ENCODE peak calls at places on chromosomes 13 and 19, in eight cellular contexts. One of them, this sample, is unnamed.

GRCh38 chr13:50326746-50327145 is 311.5 kb downstream of the KCNRG start:
- DNase-seq in left lung: no peak
- DNase-seq in CD8-positive, alpha-beta T cell: no peak
- DNase-seq in thoracic aorta: no peak
- DNase-seq in kidney epithelial cell: no peak
- DNase-seq in testis: no peak
- DNase-seq in progenitor cell of endocrine pancreas: no peak
- DNase-seq in fibroblast of lung: peak; percentile 56
- DNase-seq in this sample: no peak

GRCh38 chr13:98575009-98575866 is 1.7 kb downstream of the STK24 start:
- DNase-seq in left lung: no peak
- DNase-seq in CD8-positive, alpha-beta T cell: no peak
- DNase-seq in thoracic aorta: no peak
- DNase-seq in kidney epithelial cell: no peak
- DNase-seq in testis: no peak
- DNase-seq in progenitor cell of endocrine pancreas: no peak
- DNase-seq in fibroblast of lung: peak; percentile 54
- DNase-seq in this sample: no peak

GRCh38 chr13:33123066-33123940 is 107.1 kb downstream of the KL start:
- DNase-seq in left lung: peak; percentile 60
- DNase-seq in CD8-positive, alpha-beta T cell: no peak
- DNase-seq in thoracic aorta: no peak
- DNase-seq in kidney epithelial cell: no peak
- DNase-seq in testis: peak; percentile 49
- DNase-seq in progenitor cell of endocrine pancreas: no peak
- DNase-seq in fibroblast of lung: peak; percentile 75
- DNase-seq in this sample: peak; percentile 90

GRCh38 chr19:6737873-6738725 is 719 bp upstream of the GPR108 start:
- DNase-seq in left lung: peak; percentile 95
- DNase-seq in CD8-positive, alpha-beta T cell: peak; percentile 57
- DNase-seq in thoracic aorta: peak; percentile 98
- DNase-seq in kidney epithelial cell: no peak
- DNase-seq in testis: peak; percentile 99
- DNase-seq in progenitor cell of endocrine pancreas: peak; percentile 46
- DNase-seq in fibroblast of lung: peak; percentile 76
- DNase-seq in this sample: peak; percentile 85

GRCh38 chr13:25977216-25977615 is 74.6 kb downstream of the SHISA2 start:
- DNase-seq in left lung: no peak
- DNase-seq in CD8-positive, alpha-beta T cell: no peak
- DNase-seq in thoracic aorta: no peak
- DNase-seq in kidney epithelial cell: peak; percentile 63
- DNase-seq in testis: no peak
- DNase-seq in progenitor cell of endocrine pancreas: no peak
- DNase-seq in fibroblast of lung: peak; percentile 21
- DNase-seq in this sample: no peak

GRCh38 chr13:35987572-35988513 is 143.3 kb downstream of the DCLK1 start:
- DNase-seq in left lung: no peak
- DNase-seq in CD8-positive, alpha-beta T cell: no peak
- DNase-seq in thoracic aorta: no peak
- DNase-seq in kidney epithelial cell: no peak
- DNase-seq in testis: no peak
- DNase-seq in progenitor cell of endocrine pancreas: no peak
- DNase-seq in fibroblast of lung: no peak
- DNase-seq in this sample: no peak

GRCh38 chr13:51707468-51707867 is 96.5 kb downstream of the DHRS12 start:
- DNase-seq in left lung: no peak
- DNase-seq in CD8-positive, alpha-beta T cell: no peak
- DNase-seq in thoracic aorta: no peak
- DNase-seq in kidney epithelial cell: no peak
- DNase-seq in testis: no peak
- DNase-seq in progenitor cell of endocrine pancreas: no peak
- DNase-seq in fibroblast of lung: no peak
- DNase-seq in this sample: no peak

GRCh38 chr13:53848546-53848945 is 819.9 kb downstream of the OLFM4 start:
- DNase-seq in left lung: no peak
- DNase-seq in CD8-positive, alpha-beta T cell: no peak
- DNase-seq in thoracic aorta: no peak
- DNase-seq in kidney epithelial cell: no peak
- DNase-seq in testis: no peak
- DNase-seq in progenitor cell of endocrine pancreas: no peak
- DNase-seq in fibroblast of lung: no peak
- DNase-seq in this sample: no peak

GRCh38 chr13:84208251-84208650 is 326.0 kb upstream of the SLITRK1 start:
- DNase-seq in left lung: no peak
- DNase-seq in CD8-positive, alpha-beta T cell: no peak
- DNase-seq in thoracic aorta: no peak
- DNase-seq in kidney epithelial cell: no peak
- DNase-seq in testis: no peak
- DNase-seq in progenitor cell of endocrine pancreas: no peak
- DNase-seq in fibroblast of lung: no peak
- DNase-seq in this sample: no peak

GRCh38 chr19:45320997-45321775 is 1.5 kb downstream of the CKM start:
- DNase-seq in left lung: no peak
- DNase-seq in CD8-positive, alpha-beta T cell: no peak
- DNase-seq in thoracic aorta: no peak
- DNase-seq in kidney epithelial cell: no peak
- DNase-seq in testis: no peak
- DNase-seq in progenitor cell of endocrine pancreas: no peak
- DNase-seq in fibroblast of lung: no peak
- DNase-seq in this sample: no peak

GRCh38 chr13:83878691-83879410 is 3.4 kb downstream of the SLITRK1 start:
- DNase-seq in left lung: no peak
- DNase-seq in CD8-positive, alpha-beta T cell: no peak
- DNase-seq in thoracic aorta: no peak
- DNase-seq in kidney epithelial cell: no peak
- DNase-seq in testis: no peak
- DNase-seq in progenitor cell of endocrine pancreas: no peak
- DNase-seq in fibroblast of lung: no peak
- DNase-seq in this sample: no peak

GRCh38 chr13:94660695-94661324 is 51.5 kb downstream of the SOX21 start:
- DNase-seq in left lung: no peak
- DNase-seq in CD8-positive, alpha-beta T cell: no peak
- DNase-seq in thoracic aorta: no peak
- DNase-seq in kidney epithelial cell: no peak
- DNase-seq in testis: no peak
- DNase-seq in progenitor cell of endocrine pancreas: no peak
- DNase-seq in fibroblast of lung: peak; percentile 11
- DNase-seq in this sample: peak; percentile 34

GRCh38 chr19:27774827-27775226 is 1438.1 kb downstream of the UQCRFS1 start:
- DNase-seq in left lung: no peak
- DNase-seq in CD8-positive, alpha-beta T cell: no peak
- DNase-seq in thoracic aorta: no peak
- DNase-seq in kidney epithelial cell: no peak
- DNase-seq in testis: no peak
- DNase-seq in progenitor cell of endocrine pancreas: no peak
- DNase-seq in fibroblast of lung: no peak
- DNase-seq in this sample: peak; percentile 2

GRCh38 chr13:41505209-41505835 is 48.0 kb downstream of the RGCC start:
- DNase-seq in left lung: no peak
- DNase-seq in CD8-positive, alpha-beta T cell: no peak
- DNase-seq in thoracic aorta: no peak
- DNase-seq in kidney epithelial cell: peak; percentile 70
- DNase-seq in testis: no peak
- DNase-seq in progenitor cell of endocrine pancreas: no peak
- DNase-seq in fibroblast of lung: peak; percentile 98
- DNase-seq in this sample: peak; percentile 96

GRCh38 chr19:28917661-28918060 is 295.3 kb downstream of the UQCRFS1 start:
- DNase-seq in left lung: no peak
- DNase-seq in CD8-positive, alpha-beta T cell: no peak
- DNase-seq in thoracic aorta: no peak
- DNase-seq in kidney epithelial cell: no peak
- DNase-seq in testis: no peak
- DNase-seq in progenitor cell of endocrine pancreas: no peak
- DNase-seq in fibroblast of lung: no peak
- DNase-seq in this sample: no peak

DNA sequence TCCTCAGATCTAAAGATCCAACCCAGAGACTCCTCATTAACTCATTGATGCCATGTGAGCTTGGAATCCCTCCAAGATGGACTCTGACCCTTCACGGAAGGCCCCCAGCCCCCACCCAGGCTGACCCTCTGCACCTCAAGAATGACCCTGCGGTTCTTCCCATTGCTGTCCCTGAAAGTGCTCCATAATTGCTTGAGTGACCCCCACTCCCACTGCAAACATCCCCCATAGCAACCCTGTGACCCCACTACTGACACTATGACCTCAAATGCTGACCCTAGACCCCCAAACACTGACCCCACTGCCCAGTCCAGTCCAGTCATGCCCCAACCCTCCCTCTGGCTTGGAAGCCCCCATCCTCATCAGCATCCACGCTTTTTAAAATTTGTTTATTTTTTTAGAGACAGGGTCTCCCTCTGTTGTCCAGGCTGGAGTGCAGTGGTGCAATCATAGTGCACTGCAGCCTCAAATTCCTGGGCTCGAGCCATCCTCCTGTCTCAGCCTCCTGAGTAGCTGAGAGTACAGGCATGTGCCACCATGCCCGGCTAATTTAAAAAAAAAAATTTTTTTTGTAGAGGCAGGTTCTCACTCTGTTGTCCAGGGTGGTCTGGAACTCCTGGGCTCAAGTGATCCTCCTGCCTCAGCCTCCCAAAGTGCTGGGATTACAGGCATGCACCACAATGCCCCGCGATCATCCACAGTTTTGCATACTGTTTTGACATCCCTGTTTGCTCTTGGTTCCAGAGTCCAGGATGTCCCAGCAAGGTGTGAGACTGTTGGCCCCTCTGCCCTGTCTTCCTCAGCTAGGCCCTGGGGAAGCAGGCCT is 855 bp downstream of the LYL1 start:
- DNase-seq in left lung: no peak
- DNase-seq in CD8-positive, alpha-beta T cell: no peak
- DNase-seq in thoracic aorta: no peak
- DNase-seq in kidney epithelial cell: no peak
- DNase-seq in testis: no peak
- DNase-seq in progenitor cell of endocrine pancreas: no peak
- DNase-seq in fibroblast of lung: no peak
- DNase-seq in this sample: no peak
- TF ChIP-seq CTCF in left lung: no peak
- TF ChIP-seq CTCF in CD8-positive, alpha-beta T cell: no peak
- TF ChIP-seq CTCF in thoracic aorta: no peak
- TF ChIP-seq CTCF in kidney epithelial cell: no peak
- TF ChIP-seq CTCF in testis: no peak
- TF ChIP-seq CTCF in progenitor cell of endocrine pancreas: no peak
- TF ChIP-seq CTCF in fibroblast of lung: no peak
- TF ChIP-seq CTCF in this sample: peak; percentile 9

GRCh38 chr19:43624933-43625332 is 5.5 kb upstream of the ZNF428 start:
- DNase-seq in left lung: peak; percentile 57
- DNase-seq in CD8-positive, alpha-beta T cell: peak; percentile 75
- DNase-seq in thoracic aorta: no peak
- DNase-seq in kidney epithelial cell: no peak
- DNase-seq in testis: peak; percentile 81
- DNase-seq in progenitor cell of endocrine pancreas: no peak
- DNase-seq in fibroblast of lung: no peak
- DNase-seq in this sample: no peak
- TF ChIP-seq CTCF in left lung: no peak
- TF ChIP-seq CTCF in CD8-positive, alpha-beta T cell: peak; percentile 51
- TF ChIP-seq CTCF in thoracic aorta: no peak
- TF ChIP-seq CTCF in kidney epithelial cell: no peak
- TF ChIP-seq CTCF in testis: no peak
- TF ChIP-seq CTCF in progenitor cell of endocrine pancreas: no peak
- TF ChIP-seq CTCF in fibroblast of lung: no peak
- TF ChIP-seq CTCF in this sample: no peak

GRCh38 chr19:51108805-51109146 is 567 bp upstream of the CTU1 start:
- DNase-seq in left lung: no peak
- DNase-seq in CD8-positive, alpha-beta T cell: no peak
- DNase-seq in thoracic aorta: no peak
- DNase-seq in kidney epithelial cell: no peak
- DNase-seq in testis: no peak
- DNase-seq in progenitor cell of endocrine pancreas: no peak
- DNase-seq in fibroblast of lung: no peak
- DNase-seq in this sample: no peak

GRCh38 chr19:51110666-51110971 is 2.4 kb upstream of the CTU1 start:
- DNase-seq in left lung: no peak
- DNase-seq in CD8-positive, alpha-beta T cell: no peak
- DNase-seq in thoracic aorta: no peak
- DNase-seq in kidney epithelial cell: no peak
- DNase-seq in testis: no peak
- DNase-seq in progenitor cell of endocrine pancreas: no peak
- DNase-seq in fibroblast of lung: no peak
- DNase-seq in this sample: no peak

GRCh38 chr19:51111606-51112005 is 3.4 kb upstream of the CTU1 start:
- DNase-seq in left lung: no peak
- DNase-seq in CD8-positive, alpha-beta T cell: no peak
- DNase-seq in thoracic aorta: no peak
- DNase-seq in kidney epithelial cell: no peak
- DNase-seq in testis: no peak
- DNase-seq in progenitor cell of endocrine pancreas: no peak
- DNase-seq in fibroblast of lung: no peak
- DNase-seq in this sample: no peak

GRCh38 chr19:51107406-51108065 is 673 bp downstream of the CTU1 start:
- DNase-seq in left lung: no peak
- DNase-seq in CD8-positive, alpha-beta T cell: no peak
- DNase-seq in thoracic aorta: no peak
- DNase-seq in kidney epithelial cell: no peak
- DNase-seq in testis: peak; percentile 35
- DNase-seq in progenitor cell of endocrine pancreas: no peak
- DNase-seq in fibroblast of lung: peak; percentile 43
- DNase-seq in this sample: peak; percentile 26

DNA sequence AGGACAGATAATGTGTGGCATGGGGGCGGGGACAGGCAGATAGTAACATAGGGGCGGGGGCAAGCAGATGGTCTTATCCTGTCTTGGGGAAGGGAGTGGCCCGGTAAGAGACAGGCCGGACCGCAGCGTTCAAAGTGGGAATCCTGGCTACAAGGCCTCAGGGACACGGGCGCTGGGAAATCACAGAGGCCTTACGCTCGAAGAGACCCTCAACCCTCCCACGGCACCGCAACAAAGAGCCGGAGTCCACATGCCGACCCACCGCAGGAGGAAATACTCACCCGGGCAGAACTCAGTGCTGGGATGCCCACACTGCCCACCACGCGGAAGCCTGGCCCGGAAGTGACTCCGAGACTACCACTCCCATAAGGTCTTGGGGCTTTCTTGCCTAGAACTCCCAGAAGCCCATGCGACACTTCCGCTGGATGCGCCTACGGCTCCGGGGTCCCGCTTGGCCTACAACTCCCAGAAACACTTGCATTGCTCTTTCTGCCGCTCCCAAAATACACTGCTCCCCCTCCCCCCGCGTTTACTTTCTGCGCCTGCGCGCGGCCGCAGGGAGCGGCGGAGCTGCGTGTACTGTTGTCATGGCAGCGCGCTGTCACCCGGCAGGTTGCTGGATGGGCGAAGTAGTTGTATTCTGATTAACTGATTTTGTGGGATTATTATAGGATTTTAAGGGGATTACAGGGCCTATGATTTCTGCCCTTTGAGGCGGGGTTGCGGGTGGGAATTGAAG is at the start of gene CTU1:
- DNase-seq in left lung: peak; percentile 99
- DNase-seq in CD8-positive, alpha-beta T cell: peak; percentile 97
- DNase-seq in thoracic aorta: peak; percentile 97
- DNase-seq in kidney epithelial cell: peak; percentile 98
- DNase-seq in testis: peak; percentile 100
- DNase-seq in progenitor cell of endocrine pancreas: peak; percentile 94
- DNase-seq in fibroblast of lung: peak; percentile 99
- DNase-seq in this sample: peak; percentile 99
- TF ChIP-seq CTCF in left lung: no peak
- TF ChIP-seq CTCF in CD8-positive, alpha-beta T cell: no peak
- TF ChIP-seq CTCF in thoracic aorta: no peak
- TF ChIP-seq CTCF in kidney epithelial cell: no peak
- TF ChIP-seq CTCF in testis: peak; percentile 21
- TF ChIP-seq CTCF in progenitor cell of endocrine pancreas: no peak
- TF ChIP-seq CTCF in fibroblast of lung: no peak
- TF ChIP-seq CTCF in this sample: no peak

GRCh38 chr13:81171065-81171647 is 830.2 kb upstream of the SPRY2 start:
- DNase-seq in left lung: no peak
- DNase-seq in CD8-positive, alpha-beta T cell: no peak
- DNase-seq in thoracic aorta: no peak
- DNase-seq in kidney epithelial cell: no peak
- DNase-seq in testis: no peak
- DNase-seq in progenitor cell of endocrine pancreas: no peak
- DNase-seq in fibroblast of lung: peak; percentile 3
- DNase-seq in this sample: peak; percentile 1
- TF ChIP-seq CTCF in left lung: peak; percentile 31
- TF ChIP-seq CTCF in CD8-positive, alpha-beta T cell: no peak
- TF ChIP-seq CTCF in thoracic aorta: no peak
- TF ChIP-seq CTCF in kidney epithelial cell: peak; percentile 44
- TF ChIP-seq CTCF in testis: no peak
- TF ChIP-seq CTCF in progenitor cell of endocrine pancreas: peak; percentile 84
- TF ChIP-seq CTCF in fibroblast of lung: peak; percentile 19
- TF ChIP-seq CTCF in this sample: peak; percentile 85